ENCODE peak calls at places on chromosomes 13 and 19, in eight cellular contexts. E, J, N, S, P, R, T and Q are unnamed samples.

GRCh38 chr13:78764665-78765064 is 105.7 kb upstream of the OBI1 start:
- DNase-seq in S (no peak), E (no peak), N (no peak), P (peak), R (peak), T (no peak), J (no peak), Q (no peak)

GRCh38 chr19:16607819-16608218 is 20.2 kb downstream of the MED26 start:
- DNase-seq in T (no peak), P (no peak), E (no peak), N (no peak), R (no peak), S (no peak), J (no peak), Q (no peak)

GRCh38 chr19:7540761-7541480 is 5.4 kb downstream of the PNPLA6 start:
- DNase-seq in T (peak), R (peak), N (no peak), J (no peak), S (peak), P (peak), E (no peak), Q (no peak)

GRCh38 chr19:8655340-8655709 is 24.9 kb downstream of the NFILZ start:
- DNase-seq in J (no peak), R (no peak), E (no peak), T (no peak), S (no peak), N (no peak), P (no peak), Q (no peak)

GRCh38 chr19:54644056-54644455 is 13.8 kb downstream of the LILRB1 start:
- DNase-seq in N (no peak), T (no peak), P (no peak), J (no peak), R (no peak), S (no peak), E (no peak), Q (no peak)

GRCh38 chr19:511101-511841 is 4.0 kb downstream of the TPGS1 start:
- DNase-seq in R (peak), P (no peak), N (no peak), T (no peak), S (no peak), J (no peak), E (no peak), Q (peak)

GRCh38 chr13:109211616-109212015 is 574.8 kb downstream of the IRS2 start:
- DNase-seq in T (peak), P (no peak), R (peak), S (peak), E (no peak), J (no peak), N (no peak), Q (no peak)

GRCh38 chr19:16320987-16321386 is 3.6 kb upstream of the KLF2 start:
- DNase-seq in J (no peak), N (no peak), E (no peak), R (no peak), T (no peak), S (no peak), P (no peak), Q (no peak)

GRCh38 chr13:110517505-110518149 is 43.9 kb downstream of the RAB20 start:
- DNase-seq in J (no peak), N (no peak), S (no peak), R (no peak), T (no peak), E (no peak), P (no peak), Q (no peak)

GRCh38 chr13:113034451-113035208 is 65.6 kb downstream of the MCF2L start:
- DNase-seq in T (peak), R (peak), N (no peak), S (peak), J (no peak), E (peak), P (peak), Q (no peak)

GRCh38 chr13:39599842-39600241 is 3.2 kb downstream of the LHFPL6 start:
- DNase-seq in N (no peak), S (no peak), T (peak), R (no peak), E (no peak), P (no peak), J (no peak), Q (no peak)

GRCh38 chr19:17751103-17751911 is at the start of gene FCHO1:
- DNase-seq in N (no peak), S (no peak), E (no peak), J (no peak), T (no peak), P (no peak), R (no peak), Q (peak)

GRCh38 chr13:49494645-49495044 is 1.1 kb upstream of the PHF11 start:
- DNase-seq in R (no peak), T (peak), P (no peak), S (no peak), E (no peak), J (no peak), N (no peak), Q (no peak)

GRCh38 chr13:45410466-45410865 is 7.7 kb downstream of the SLC25A30 start:
- DNase-seq in R (no peak), N (no peak), T (no peak), E (no peak), P (no peak), S (no peak), J (no peak), Q (no peak)

GRCh38 chr13:113139580-113139979 is 17.0 kb downstream of the F10 start:
- DNase-seq in S (no peak), N (no peak), J (no peak), R (no peak), P (no peak), T (no peak), E (no peak), Q (no peak)

GRCh38 chr13:114235697-114236096 is 1.0 kb downstream of the CDC16 start:
- DNase-seq in T (peak), N (no peak), P (no peak), E (no peak), R (peak), S (no peak), J (no peak), Q (no peak)

GRCh38 chr19:38928406-38929001 is 2.1 kb downstream of the SARS2 start:
- DNase-seq in P (no peak), N (no peak), J (no peak), E (no peak), S (no peak), R (no peak), T (no peak), Q (no peak)

GRCh38 chr13:45162194-45162593 is 38.7 kb downstream of the KCTD4 start:
- DNase-seq in R (no peak), P (no peak), N (no peak), T (peak), E (no peak), S (no peak), J (no peak), Q (no peak)

GRCh38 chr13:27973956-27974662 is 5.0 kb upstream of the CDX2 start:
- DNase-seq in S (no peak), T (no peak), J (no peak), R (no peak), P (no peak), N (no peak), E (no peak), Q (no peak)

DNA sequence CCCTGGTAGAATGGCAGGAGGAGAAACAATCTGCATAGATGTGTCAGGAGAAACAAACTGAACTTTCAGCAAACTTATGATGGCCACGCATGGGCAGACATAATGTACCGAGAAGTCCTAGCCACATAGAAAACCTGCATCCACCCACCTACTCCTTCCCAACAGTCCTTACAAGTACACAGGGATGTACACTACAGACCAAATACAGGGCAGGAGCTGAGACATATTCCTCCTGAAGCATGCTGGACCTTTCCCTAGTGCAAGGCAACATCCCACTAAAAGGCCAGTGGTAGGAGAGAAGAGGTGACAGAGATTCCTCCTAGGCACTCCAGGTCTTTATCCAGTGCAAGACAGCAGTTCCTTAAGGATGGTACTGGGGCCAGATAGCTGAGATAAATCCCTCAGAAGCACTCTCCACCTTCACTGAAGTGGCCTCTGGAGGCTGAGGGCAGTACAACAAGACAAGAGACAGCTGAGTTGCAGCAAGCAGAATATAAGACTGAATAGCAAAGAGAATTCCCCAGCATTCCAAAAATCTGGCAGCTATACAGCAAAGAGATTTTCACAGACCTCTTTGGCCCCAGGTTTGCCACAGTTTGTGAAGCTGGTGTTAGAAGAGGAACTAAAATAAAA is 18.3 kb downstream of the VWA8 start:
- DNase-seq in T (peak), R (peak), P (peak), S (peak), J (no peak), E (no peak), N (no peak), Q (no peak)
- TF ChIP-seq CTCF in T (peak), R (peak), P (peak), S (peak), J (no peak), E (peak), N (no peak), Q (no peak)

GRCh38 chr19:42325308-42325895 is at the start of gene MEGF8:
- DNase-seq in T (peak), E (peak), J (peak), R (peak), P (peak), N (peak), S (peak), Q (peak)
- TF ChIP-seq CTCF in T (peak), E (peak), J (peak), R (peak), P (no peak), N (peak), S (no peak), Q (no peak)

GRCh38 chr19:2579678-2580280 is 103.9 kb downstream of the GADD45B start:
- DNase-seq in P (no peak), J (no peak), N (no peak), R (no peak), E (no peak), S (no peak), T (no peak), Q (no peak)
- TF ChIP-seq CTCF in P (no peak), J (peak), N (no peak), R (no peak), E (no peak), S (no peak), T (no peak), Q (peak)

GRCh38 chr13:86085890-86086289 is 286.7 kb upstream of the SLITRK6 start:
- DNase-seq in P (no peak), J (no peak), S (peak), R (no peak), N (no peak), E (no peak), T (no peak), Q (no peak)
- TF ChIP-seq CTCF in P (no peak), J (no peak), S (peak), R (peak), N (no peak), E (no peak), T (no peak), Q (no peak)

GRCh38 chr19:1791879-1792278 is 20.2 kb downstream of the ATP8B3 start:
- DNase-seq in J (no peak), N (no peak), S (no peak), R (no peak), T (no peak), E (no peak), P (no peak), Q (no peak)
- TF ChIP-seq CTCF in J (no peak), N (no peak), S (no peak), R (peak), T (no peak), E (no peak), P (peak), Q (no peak)

DNA sequence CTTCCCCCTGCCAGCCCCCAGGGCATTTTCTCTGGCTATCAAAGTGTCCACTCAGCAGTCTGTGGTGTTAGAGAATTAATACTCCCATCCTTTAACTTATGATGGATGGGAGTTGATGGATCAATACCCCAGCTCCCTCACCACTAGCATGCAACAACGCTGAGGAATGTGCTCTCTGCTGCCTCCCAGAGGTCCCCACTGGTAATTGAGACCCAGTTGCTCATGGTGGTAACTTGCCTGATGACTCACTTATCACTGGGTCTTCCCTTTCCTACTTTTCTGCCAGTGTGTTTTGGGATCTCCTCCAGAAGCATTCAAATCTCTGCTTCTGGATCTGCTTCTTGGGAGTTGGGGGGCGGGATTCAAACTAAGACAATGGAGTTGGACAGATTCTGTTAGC is 20.3 kb upstream of the CACNA1A start:
- DNase-seq in R (peak), T (peak), E (no peak), P (peak), N (no peak), S (peak), J (no peak), Q (no peak)
- TF ChIP-seq CTCF in R (peak), T (peak), E (peak), P (peak), N (no peak), S (no peak), J (no peak), Q (peak)

DNA sequence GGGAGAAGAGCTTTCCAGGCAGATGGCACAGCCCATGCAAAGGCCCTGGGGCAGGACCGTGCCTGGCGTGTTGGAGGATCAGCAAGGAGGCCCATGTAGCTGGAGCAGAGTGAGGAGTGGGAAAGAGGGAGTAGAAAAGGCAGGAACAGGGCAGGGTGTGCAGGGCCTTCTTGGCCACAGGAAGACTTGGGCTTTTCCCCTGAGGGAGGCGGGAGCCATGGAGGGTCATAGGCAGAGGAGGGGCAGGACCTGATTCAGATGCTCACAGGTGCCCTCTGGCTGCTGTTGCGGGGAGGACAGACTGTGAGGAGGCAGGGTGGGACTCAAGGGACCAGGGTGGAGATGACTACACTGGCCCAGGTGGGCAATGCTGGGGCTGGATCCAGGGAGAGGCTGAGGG is 13.8 kb upstream of the PTPRS start:
- DNase-seq in E (no peak), P (peak), S (peak), N (no peak), T (peak), J (no peak), R (peak), Q (no peak)
- TF ChIP-seq CTCF in E (peak), P (peak), S (no peak), N (no peak), T (peak), J (no peak), R (peak), Q (no peak)

GRCh38 chr19:35216833-35217707 is 11.5 kb downstream of the FAM187B start:
- DNase-seq in N (no peak), R (no peak), P (peak), S (no peak), E (no peak), T (no peak), J (no peak), Q (no peak)
- TF ChIP-seq CTCF in N (no peak), R (no peak), P (peak), S (no peak), E (no peak), T (no peak), J (no peak), Q (no peak)